ENCODE peak calls at places on chromosomes 7 and 10, in nine cellular contexts. One of them, this sample, is unnamed.

GRCh38 chr10:31318382-31318853 is 598 bp upstream of the ZEB1 start:
- DNase-seq in left lobe of liver: peak; percentile 81
- DNase-seq in ACHN: peak; percentile 70
- DNase-seq in hypothalamus: peak; percentile 64
- DNase-seq in A549: peak; percentile 64
- DNase-seq in NAMALWA: peak; percentile 89
- DNase-seq in Right ventricle myocardium superior: no peak
- DNase-seq in mucosa of descending colon: peak; percentile 70
- DNase-seq in stimulated activated naive CD4-positive, alpha-beta T cell: peak; percentile 73
- DNase-seq in this sample: peak; percentile 67

GRCh38 chr7:92717982-92718716 is 118.2 kb downstream of the CDK6 start:
- DNase-seq in A549: peak; percentile 36
- DNase-seq in NAMALWA: peak; percentile 35
- DNase-seq in mucosa of descending colon: peak; percentile 78
- DNase-seq in stimulated activated naive CD4-positive, alpha-beta T cell: no peak
- DNase-seq in ACHN: peak; percentile 90
- DNase-seq in left lobe of liver: peak; percentile 50
- DNase-seq in Right ventricle myocardium superior: peak; percentile 48
- DNase-seq in hypothalamus: peak; percentile 61
- DNase-seq in this sample: peak; percentile 96

GRCh38 chr7:22220947-22221346 is 136.0 kb downstream of the RAPGEF5 start:
- DNase-seq in Right ventricle myocardium superior: no peak
- DNase-seq in stimulated activated naive CD4-positive, alpha-beta T cell: no peak
- DNase-seq in NAMALWA: no peak
- DNase-seq in left lobe of liver: no peak
- DNase-seq in ACHN: no peak
- DNase-seq in mucosa of descending colon: no peak
- DNase-seq in hypothalamus: no peak
- DNase-seq in A549: no peak
- DNase-seq in this sample: no peak

GRCh38 chr10:130757821-130758489 is 553.6 kb downstream of the TCERG1L start:
- DNase-seq in Right ventricle myocardium superior: no peak
- DNase-seq in hypothalamus: no peak
- DNase-seq in mucosa of descending colon: no peak
- DNase-seq in ACHN: no peak
- DNase-seq in NAMALWA: no peak
- DNase-seq in A549: no peak
- DNase-seq in stimulated activated naive CD4-positive, alpha-beta T cell: no peak
- DNase-seq in left lobe of liver: no peak
- DNase-seq in this sample: no peak

GRCh38 chr7:127751062-127751722 is 99.2 kb downstream of the SND1 start:
- DNase-seq in A549: no peak
- DNase-seq in stimulated activated naive CD4-positive, alpha-beta T cell: no peak
- DNase-seq in NAMALWA: no peak
- DNase-seq in ACHN: peak; percentile 29
- DNase-seq in left lobe of liver: no peak
- DNase-seq in Right ventricle myocardium superior: no peak
- DNase-seq in mucosa of descending colon: no peak
- DNase-seq in hypothalamus: no peak
- DNase-seq in this sample: peak; percentile 67

GRCh38 chr7:5702876-5703571 is 78.4 kb downstream of the RNF216 start:
- DNase-seq in A549: peak; percentile 29
- DNase-seq in left lobe of liver: no peak
- DNase-seq in hypothalamus: peak; percentile 73
- DNase-seq in NAMALWA: peak; percentile 76
- DNase-seq in mucosa of descending colon: no peak
- DNase-seq in Right ventricle myocardium superior: peak; percentile 68
- DNase-seq in ACHN: peak; percentile 69
- DNase-seq in stimulated activated naive CD4-positive, alpha-beta T cell: no peak
- DNase-seq in this sample: peak; percentile 70

GRCh38 chr10:121088524-121088923 is 237.4 kb downstream of the WDR11 start:
- DNase-seq in stimulated activated naive CD4-positive, alpha-beta T cell: no peak
- DNase-seq in A549: peak; percentile 16
- DNase-seq in NAMALWA: peak; percentile 4
- DNase-seq in Right ventricle myocardium superior: no peak
- DNase-seq in mucosa of descending colon: peak; percentile 44
- DNase-seq in hypothalamus: no peak
- DNase-seq in left lobe of liver: no peak
- DNase-seq in ACHN: no peak
- DNase-seq in this sample: peak; percentile 39

GRCh38 chr10:131062621-131063260 is 248.8 kb downstream of the TCERG1L start:
- DNase-seq in left lobe of liver: no peak
- DNase-seq in ACHN: no peak
- DNase-seq in NAMALWA: no peak
- DNase-seq in stimulated activated naive CD4-positive, alpha-beta T cell: no peak
- DNase-seq in mucosa of descending colon: no peak
- DNase-seq in A549: no peak
- DNase-seq in Right ventricle myocardium superior: no peak
- DNase-seq in hypothalamus: no peak
- DNase-seq in this sample: no peak

GRCh38 chr10:103983367-103983911 is 16.5 kb downstream of the SLK start:
- DNase-seq in left lobe of liver: no peak
- DNase-seq in Right ventricle myocardium superior: no peak
- DNase-seq in ACHN: no peak
- DNase-seq in hypothalamus: no peak
- DNase-seq in NAMALWA: peak; percentile 30
- DNase-seq in stimulated activated naive CD4-positive, alpha-beta T cell: no peak
- DNase-seq in mucosa of descending colon: no peak
- DNase-seq in A549: no peak
- DNase-seq in this sample: peak; percentile 17

GRCh38 chr7:120927454-120928103 is 23.0 kb upstream of the ING3 start:
- DNase-seq in A549: no peak
- DNase-seq in left lobe of liver: no peak
- DNase-seq in hypothalamus: no peak
- DNase-seq in ACHN: no peak
- DNase-seq in stimulated activated naive CD4-positive, alpha-beta T cell: no peak
- DNase-seq in Right ventricle myocardium superior: no peak
- DNase-seq in NAMALWA: peak; percentile 30
- DNase-seq in mucosa of descending colon: no peak
- DNase-seq in this sample: no peak

GRCh38 chr7:106570948-106571418 is 90.0 kb downstream of the CCDC71L start:
- DNase-seq in stimulated activated naive CD4-positive, alpha-beta T cell: no peak
- DNase-seq in ACHN: no peak
- DNase-seq in left lobe of liver: no peak
- DNase-seq in hypothalamus: no peak
- DNase-seq in mucosa of descending colon: no peak
- DNase-seq in A549: no peak
- DNase-seq in NAMALWA: no peak
- DNase-seq in Right ventricle myocardium superior: no peak
- DNase-seq in this sample: no peak

GRCh38 chr7:25849361-25850184 is 302.4 kb upstream of the NFE2L3 start:
- DNase-seq in NAMALWA: no peak
- DNase-seq in left lobe of liver: no peak
- DNase-seq in hypothalamus: no peak
- DNase-seq in A549: peak; percentile 62
- DNase-seq in Right ventricle myocardium superior: peak; percentile 64
- DNase-seq in stimulated activated naive CD4-positive, alpha-beta T cell: no peak
- DNase-seq in ACHN: peak; percentile 98
- DNase-seq in mucosa of descending colon: peak; percentile 44
- DNase-seq in this sample: peak; percentile 94

GRCh38 chr7:44973610-44974401 is 5.0 kb downstream of the MYO1G start:
- DNase-seq in stimulated activated naive CD4-positive, alpha-beta T cell: peak; percentile 34
- DNase-seq in NAMALWA: peak; percentile 82
- DNase-seq in mucosa of descending colon: peak; percentile 79
- DNase-seq in hypothalamus: no peak
- DNase-seq in ACHN: peak; percentile 48
- DNase-seq in left lobe of liver: no peak
- DNase-seq in Right ventricle myocardium superior: peak; percentile 70
- DNase-seq in A549: peak; percentile 35
- DNase-seq in this sample: peak; percentile 50

GRCh38 chr10:77641788-77642397 is 4.3 kb upstream of the KCNMA1 start:
- DNase-seq in mucosa of descending colon: peak; percentile 92
- DNase-seq in NAMALWA: peak; percentile 67
- DNase-seq in ACHN: peak; percentile 87
- DNase-seq in Right ventricle myocardium superior: no peak
- DNase-seq in stimulated activated naive CD4-positive, alpha-beta T cell: no peak
- DNase-seq in hypothalamus: no peak
- DNase-seq in left lobe of liver: peak; percentile 56
- DNase-seq in A549: peak; percentile 78
- DNase-seq in this sample: peak; percentile 81

GRCh38 chr10:89363766-89364407 is 14.0 kb upstream of the IFIT1B start:
- DNase-seq in mucosa of descending colon: no peak
- DNase-seq in ACHN: no peak
- DNase-seq in Right ventricle myocardium superior: no peak
- DNase-seq in left lobe of liver: no peak
- DNase-seq in stimulated activated naive CD4-positive, alpha-beta T cell: no peak
- DNase-seq in A549: no peak
- DNase-seq in NAMALWA: no peak
- DNase-seq in hypothalamus: no peak
- DNase-seq in this sample: no peak

GRCh38 chr10:119344381-119344780 is 137.0 kb downstream of the GRK5 start:
- DNase-seq in ACHN: no peak
- DNase-seq in NAMALWA: no peak
- DNase-seq in left lobe of liver: no peak
- DNase-seq in hypothalamus: no peak
- DNase-seq in mucosa of descending colon: no peak
- DNase-seq in Right ventricle myocardium superior: peak; percentile 20
- DNase-seq in stimulated activated naive CD4-positive, alpha-beta T cell: no peak
- DNase-seq in A549: no peak
- DNase-seq in this sample: no peak

GRCh38 chr10:125159932-125160855 is at the start of gene CTBP2:
- DNase-seq in NAMALWA: peak; percentile 19
- DNase-seq in A549: peak; percentile 78
- DNase-seq in stimulated activated naive CD4-positive, alpha-beta T cell: no peak
- DNase-seq in hypothalamus: peak; percentile 64
- DNase-seq in left lobe of liver: peak; percentile 49
- DNase-seq in Right ventricle myocardium superior: peak; percentile 66
- DNase-seq in mucosa of descending colon: peak; percentile 60
- DNase-seq in ACHN: peak; percentile 57
- DNase-seq in this sample: peak; percentile 48

GRCh38 chr7:103795112-103795511 is 194.3 kb downstream of the RELN start:
- DNase-seq in mucosa of descending colon: no peak
- DNase-seq in hypothalamus: no peak
- DNase-seq in stimulated activated naive CD4-positive, alpha-beta T cell: no peak
- DNase-seq in NAMALWA: no peak
- DNase-seq in ACHN: no peak
- DNase-seq in Right ventricle myocardium superior: no peak
- DNase-seq in left lobe of liver: no peak
- DNase-seq in A549: no peak
- DNase-seq in this sample: peak; percentile 16

GRCh38 chr10:104300736-104301292 is 31.8 kb downstream of the GSTO2 start:
- DNase-seq in hypothalamus: no peak
- DNase-seq in ACHN: peak; percentile 98
- DNase-seq in stimulated activated naive CD4-positive, alpha-beta T cell: no peak
- DNase-seq in Right ventricle myocardium superior: peak; percentile 79
- DNase-seq in NAMALWA: peak; percentile 68
- DNase-seq in left lobe of liver: no peak
- DNase-seq in A549: peak; percentile 59
- DNase-seq in mucosa of descending colon: peak; percentile 56
- DNase-seq in this sample: peak; percentile 98

GRCh38 chr10:6173203-6173602 is 29.5 kb upstream of the PFKFB3 start:
- DNase-seq in hypothalamus: no peak
- DNase-seq in Right ventricle myocardium superior: no peak
- DNase-seq in NAMALWA: peak; percentile 50
- DNase-seq in mucosa of descending colon: peak; percentile 43
- DNase-seq in ACHN: no peak
- DNase-seq in left lobe of liver: no peak
- DNase-seq in stimulated activated naive CD4-positive, alpha-beta T cell: peak; percentile 23
- DNase-seq in A549: peak; percentile 50
- DNase-seq in this sample: no peak

GRCh38 chr7:18535811-18536413 is 40.4 kb downstream of the HDAC9 start:
- DNase-seq in NAMALWA: no peak
- DNase-seq in stimulated activated naive CD4-positive, alpha-beta T cell: no peak
- DNase-seq in ACHN: no peak
- DNase-seq in mucosa of descending colon: no peak
- DNase-seq in Right ventricle myocardium superior: no peak
- DNase-seq in A549: no peak
- DNase-seq in hypothalamus: no peak
- DNase-seq in left lobe of liver: no peak
- DNase-seq in this sample: no peak

GRCh38 chr7:30880941-30881340 is 30.7 kb upstream of the AQP1 start:
- DNase-seq in mucosa of descending colon: no peak
- DNase-seq in left lobe of liver: no peak
- DNase-seq in stimulated activated naive CD4-positive, alpha-beta T cell: no peak
- DNase-seq in NAMALWA: no peak
- DNase-seq in hypothalamus: no peak
- DNase-seq in ACHN: no peak
- DNase-seq in Right ventricle myocardium superior: no peak
- DNase-seq in A549: no peak
- DNase-seq in this sample: no peak

GRCh38 chr7:107744345-107744750 is 406 bp downstream of the CBLL1 start:
- DNase-seq in left lobe of liver: no peak
- DNase-seq in NAMALWA: no peak
- DNase-seq in mucosa of descending colon: no peak
- DNase-seq in hypothalamus: no peak
- DNase-seq in A549: no peak
- DNase-seq in ACHN: peak; percentile 67
- DNase-seq in Right ventricle myocardium superior: no peak
- DNase-seq in stimulated activated naive CD4-positive, alpha-beta T cell: peak; percentile 23
- DNase-seq in this sample: no peak

GRCh38 chr7:77802557-77803410 is 4.2 kb downstream of the PHTF2 start:
- DNase-seq in A549: no peak
- DNase-seq in NAMALWA: no peak
- DNase-seq in Right ventricle myocardium superior: no peak
- DNase-seq in mucosa of descending colon: no peak
- DNase-seq in left lobe of liver: no peak
- DNase-seq in ACHN: no peak
- DNase-seq in hypothalamus: no peak
- DNase-seq in stimulated activated naive CD4-positive, alpha-beta T cell: no peak
- DNase-seq in this sample: peak; percentile 50

GRCh38 chr10:91247360-91248111 is 27.1 kb downstream of the PCGF5 start:
- DNase-seq in NAMALWA: no peak
- DNase-seq in A549: no peak
- DNase-seq in Right ventricle myocardium superior: no peak
- DNase-seq in hypothalamus: no peak
- DNase-seq in mucosa of descending colon: no peak
- DNase-seq in left lobe of liver: peak; percentile 49
- DNase-seq in ACHN: no peak
- DNase-seq in stimulated activated naive CD4-positive, alpha-beta T cell: no peak
- DNase-seq in this sample: no peak

GRCh38 chr7:30660331-30661255 is 21.7 kb downstream of the CRHR2 start:
- DNase-seq in hypothalamus: no peak
- DNase-seq in NAMALWA: no peak
- DNase-seq in left lobe of liver: no peak
- DNase-seq in Right ventricle myocardium superior: no peak
- DNase-seq in ACHN: no peak
- DNase-seq in A549: no peak
- DNase-seq in stimulated activated naive CD4-positive, alpha-beta T cell: no peak
- DNase-seq in mucosa of descending colon: no peak
- DNase-seq in this sample: no peak